ENCODE peak calls at places on chromosomes 4 and X, in nine cellular contexts. One of them, this sample, is unnamed.

GRCh38 chrX:154541589-154541895 is 5.1 kb downstream of the G6PD start:
- DNase-seq in iris pigment epithelial cell: no peak
- DNase-seq in GM12878: no peak
- DNase-seq in activated CD4-positive, alpha-beta T cell treated with anti-CD3 and anti-CD28 coated beads, Interleukin-2, amount 10 ng/mL, durations not matched to agents 7 days and 5 days: no peak
- DNase-seq in posterior cingulate gyrus: no peak
- DNase-seq in cardiac muscle cell: no peak
- DNase-seq in neural crest cell: no peak
- DNase-seq in stimulated activated naive B cell treated with anti-CD40 and anti-IgM and Interleukin-4, amounts not matched to agents 10 μg/mL and 1 μg/mL and 100 μg/mL, for 72 hours: no peak
- DNase-seq in EH: no peak
- DNase-seq in this sample: no peak

GRCh38 chrX:114532093-114532805 is 51.6 kb upstream of the HTR2C start:
- DNase-seq in iris pigment epithelial cell: no peak
- DNase-seq in GM12878: no peak
- DNase-seq in activated CD4-positive, alpha-beta T cell treated with anti-CD3 and anti-CD28 coated beads, Interleukin-2, amount 10 ng/mL, durations not matched to agents 7 days and 5 days: no peak
- DNase-seq in posterior cingulate gyrus: no peak
- DNase-seq in cardiac muscle cell: no peak
- DNase-seq in neural crest cell: no peak
- DNase-seq in stimulated activated naive B cell treated with anti-CD40 and anti-IgM and Interleukin-4, amounts not matched to agents 10 μg/mL and 1 μg/mL and 100 μg/mL, for 72 hours: no peak
- DNase-seq in EH: no peak
- DNase-seq in this sample: peak

GRCh38 chr4:124948976-124949597 is 236.6 kb upstream of the ANKRD50 start:
- DNase-seq in iris pigment epithelial cell: peak
- DNase-seq in GM12878: no peak
- DNase-seq in activated CD4-positive, alpha-beta T cell treated with anti-CD3 and anti-CD28 coated beads, Interleukin-2, amount 10 ng/mL, durations not matched to agents 7 days and 5 days: no peak
- DNase-seq in posterior cingulate gyrus: no peak
- DNase-seq in cardiac muscle cell: no peak
- DNase-seq in neural crest cell: no peak
- DNase-seq in stimulated activated naive B cell treated with anti-CD40 and anti-IgM and Interleukin-4, amounts not matched to agents 10 μg/mL and 1 μg/mL and 100 μg/mL, for 72 hours: no peak
- DNase-seq in EH: peak
- DNase-seq in this sample: peak

GRCh38 chr4:186104114-186104894 is at the start of gene FAM149A:
- DNase-seq in iris pigment epithelial cell: peak
- DNase-seq in GM12878: no peak
- DNase-seq in activated CD4-positive, alpha-beta T cell treated with anti-CD3 and anti-CD28 coated beads, Interleukin-2, amount 10 ng/mL, durations not matched to agents 7 days and 5 days: peak
- DNase-seq in posterior cingulate gyrus: no peak
- DNase-seq in cardiac muscle cell: peak
- DNase-seq in neural crest cell: no peak
- DNase-seq in stimulated activated naive B cell treated with anti-CD40 and anti-IgM and Interleukin-4, amounts not matched to agents 10 μg/mL and 1 μg/mL and 100 μg/mL, for 72 hours: peak
- DNase-seq in EH: no peak
- DNase-seq in this sample: no peak

GRCh38 chr4:7161721-7162214 is 30.6 kb upstream of the SORCS2 start:
- DNase-seq in iris pigment epithelial cell: peak
- DNase-seq in GM12878: no peak
- DNase-seq in activated CD4-positive, alpha-beta T cell treated with anti-CD3 and anti-CD28 coated beads, Interleukin-2, amount 10 ng/mL, durations not matched to agents 7 days and 5 days: no peak
- DNase-seq in posterior cingulate gyrus: no peak
- DNase-seq in cardiac muscle cell: no peak
- DNase-seq in neural crest cell: no peak
- DNase-seq in stimulated activated naive B cell treated with anti-CD40 and anti-IgM and Interleukin-4, amounts not matched to agents 10 μg/mL and 1 μg/mL and 100 μg/mL, for 72 hours: no peak
- DNase-seq in EH: peak
- DNase-seq in this sample: no peak

GRCh38 chrX:57771689-57772088 is 91.6 kb upstream of the NLRP2B start:
- DNase-seq in iris pigment epithelial cell: no peak
- DNase-seq in GM12878: no peak
- DNase-seq in activated CD4-positive, alpha-beta T cell treated with anti-CD3 and anti-CD28 coated beads, Interleukin-2, amount 10 ng/mL, durations not matched to agents 7 days and 5 days: no peak
- DNase-seq in posterior cingulate gyrus: no peak
- DNase-seq in cardiac muscle cell: no peak
- DNase-seq in neural crest cell: no peak
- DNase-seq in stimulated activated naive B cell treated with anti-CD40 and anti-IgM and Interleukin-4, amounts not matched to agents 10 μg/mL and 1 μg/mL and 100 μg/mL, for 72 hours: no peak
- DNase-seq in EH: no peak
- DNase-seq in this sample: no peak

GRCh38 chr4:106809083-106809482 is 227.0 kb downstream of the DKK2 start:
- DNase-seq in iris pigment epithelial cell: peak
- DNase-seq in GM12878: no peak
- DNase-seq in activated CD4-positive, alpha-beta T cell treated with anti-CD3 and anti-CD28 coated beads, Interleukin-2, amount 10 ng/mL, durations not matched to agents 7 days and 5 days: no peak
- DNase-seq in posterior cingulate gyrus: no peak
- DNase-seq in cardiac muscle cell: peak
- DNase-seq in neural crest cell: no peak
- DNase-seq in stimulated activated naive B cell treated with anti-CD40 and anti-IgM and Interleukin-4, amounts not matched to agents 10 μg/mL and 1 μg/mL and 100 μg/mL, for 72 hours: no peak
- DNase-seq in EH: peak
- DNase-seq in this sample: peak

GRCh38 chr4:35836591-35836990 is 407.7 kb downstream of the ARAP2 start:
- DNase-seq in iris pigment epithelial cell: no peak
- DNase-seq in GM12878: no peak
- DNase-seq in activated CD4-positive, alpha-beta T cell treated with anti-CD3 and anti-CD28 coated beads, Interleukin-2, amount 10 ng/mL, durations not matched to agents 7 days and 5 days: no peak
- DNase-seq in posterior cingulate gyrus: no peak
- DNase-seq in cardiac muscle cell: no peak
- DNase-seq in neural crest cell: no peak
- DNase-seq in stimulated activated naive B cell treated with anti-CD40 and anti-IgM and Interleukin-4, amounts not matched to agents 10 μg/mL and 1 μg/mL and 100 μg/mL, for 72 hours: no peak
- DNase-seq in EH: no peak
- DNase-seq in this sample: no peak

GRCh38 chrX:151488677-151489076 is 74.8 kb upstream of the PASD1 start:
- DNase-seq in iris pigment epithelial cell: no peak
- DNase-seq in GM12878: no peak
- DNase-seq in activated CD4-positive, alpha-beta T cell treated with anti-CD3 and anti-CD28 coated beads, Interleukin-2, amount 10 ng/mL, durations not matched to agents 7 days and 5 days: peak
- DNase-seq in posterior cingulate gyrus: no peak
- DNase-seq in cardiac muscle cell: peak
- DNase-seq in neural crest cell: no peak
- DNase-seq in stimulated activated naive B cell treated with anti-CD40 and anti-IgM and Interleukin-4, amounts not matched to agents 10 μg/mL and 1 μg/mL and 100 μg/mL, for 72 hours: no peak
- DNase-seq in EH: peak
- DNase-seq in this sample: peak

GRCh38 chr4:186765673-186766546 is 42.3 kb upstream of the FAT1 start:
- DNase-seq in iris pigment epithelial cell: no peak
- DNase-seq in GM12878: no peak
- DNase-seq in activated CD4-positive, alpha-beta T cell treated with anti-CD3 and anti-CD28 coated beads, Interleukin-2, amount 10 ng/mL, durations not matched to agents 7 days and 5 days: no peak
- DNase-seq in posterior cingulate gyrus: no peak
- DNase-seq in cardiac muscle cell: peak
- DNase-seq in neural crest cell: no peak
- DNase-seq in stimulated activated naive B cell treated with anti-CD40 and anti-IgM and Interleukin-4, amounts not matched to agents 10 μg/mL and 1 μg/mL and 100 μg/mL, for 72 hours: no peak
- DNase-seq in EH: no peak
- DNase-seq in this sample: no peak

GRCh38 chr4:12110607-12111006 is 681.9 kb upstream of the HS3ST1 start:
- DNase-seq in iris pigment epithelial cell: no peak
- DNase-seq in GM12878: no peak
- DNase-seq in activated CD4-positive, alpha-beta T cell treated with anti-CD3 and anti-CD28 coated beads, Interleukin-2, amount 10 ng/mL, durations not matched to agents 7 days and 5 days: no peak
- DNase-seq in posterior cingulate gyrus: no peak
- DNase-seq in cardiac muscle cell: no peak
- DNase-seq in neural crest cell: no peak
- DNase-seq in stimulated activated naive B cell treated with anti-CD40 and anti-IgM and Interleukin-4, amounts not matched to agents 10 μg/mL and 1 μg/mL and 100 μg/mL, for 72 hours: no peak
- DNase-seq in EH: no peak
- DNase-seq in this sample: no peak

GRCh38 chr4:108143515-108143914 is 25.2 kb downstream of the LEF1 start:
- DNase-seq in iris pigment epithelial cell: no peak
- DNase-seq in GM12878: no peak
- DNase-seq in activated CD4-positive, alpha-beta T cell treated with anti-CD3 and anti-CD28 coated beads, Interleukin-2, amount 10 ng/mL, durations not matched to agents 7 days and 5 days: no peak
- DNase-seq in posterior cingulate gyrus: no peak
- DNase-seq in cardiac muscle cell: no peak
- DNase-seq in neural crest cell: no peak
- DNase-seq in stimulated activated naive B cell treated with anti-CD40 and anti-IgM and Interleukin-4, amounts not matched to agents 10 μg/mL and 1 μg/mL and 100 μg/mL, for 72 hours: no peak
- DNase-seq in EH: no peak
- DNase-seq in this sample: no peak

GRCh38 chr4:168777277-168777965 is 232.6 kb downstream of the CBR4 start:
- DNase-seq in iris pigment epithelial cell: no peak
- DNase-seq in GM12878: no peak
- DNase-seq in activated CD4-positive, alpha-beta T cell treated with anti-CD3 and anti-CD28 coated beads, Interleukin-2, amount 10 ng/mL, durations not matched to agents 7 days and 5 days: no peak
- DNase-seq in posterior cingulate gyrus: no peak
- DNase-seq in cardiac muscle cell: no peak
- DNase-seq in neural crest cell: no peak
- DNase-seq in stimulated activated naive B cell treated with anti-CD40 and anti-IgM and Interleukin-4, amounts not matched to agents 10 μg/mL and 1 μg/mL and 100 μg/mL, for 72 hours: no peak
- DNase-seq in EH: no peak
- DNase-seq in this sample: no peak

GRCh38 chr4:148962539-148963290 is 520.5 kb upstream of the NR3C2 start:
- DNase-seq in iris pigment epithelial cell: peak
- DNase-seq in GM12878: no peak
- DNase-seq in activated CD4-positive, alpha-beta T cell treated with anti-CD3 and anti-CD28 coated beads, Interleukin-2, amount 10 ng/mL, durations not matched to agents 7 days and 5 days: no peak
- DNase-seq in posterior cingulate gyrus: no peak
- DNase-seq in cardiac muscle cell: no peak
- DNase-seq in neural crest cell: no peak
- DNase-seq in stimulated activated naive B cell treated with anti-CD40 and anti-IgM and Interleukin-4, amounts not matched to agents 10 μg/mL and 1 μg/mL and 100 μg/mL, for 72 hours: no peak
- DNase-seq in EH: peak
- DNase-seq in this sample: peak

GRCh38 chr4:23114538-23114937 is 421.8 kb downstream of the GBA3 start:
- DNase-seq in iris pigment epithelial cell: no peak
- DNase-seq in GM12878: no peak
- DNase-seq in activated CD4-positive, alpha-beta T cell treated with anti-CD3 and anti-CD28 coated beads, Interleukin-2, amount 10 ng/mL, durations not matched to agents 7 days and 5 days: no peak
- DNase-seq in posterior cingulate gyrus: no peak
- DNase-seq in cardiac muscle cell: no peak
- DNase-seq in neural crest cell: no peak
- DNase-seq in stimulated activated naive B cell treated with anti-CD40 and anti-IgM and Interleukin-4, amounts not matched to agents 10 μg/mL and 1 μg/mL and 100 μg/mL, for 72 hours: no peak
- DNase-seq in EH: no peak
- DNase-seq in this sample: no peak

GRCh38 chrX:133699023-133699728 is 283.9 kb upstream of the GPC4 start:
- DNase-seq in iris pigment epithelial cell: no peak
- DNase-seq in GM12878: no peak
- DNase-seq in activated CD4-positive, alpha-beta T cell treated with anti-CD3 and anti-CD28 coated beads, Interleukin-2, amount 10 ng/mL, durations not matched to agents 7 days and 5 days: no peak
- DNase-seq in posterior cingulate gyrus: no peak
- DNase-seq in cardiac muscle cell: no peak
- DNase-seq in neural crest cell: no peak
- DNase-seq in stimulated activated naive B cell treated with anti-CD40 and anti-IgM and Interleukin-4, amounts not matched to agents 10 μg/mL and 1 μg/mL and 100 μg/mL, for 72 hours: no peak
- DNase-seq in EH: no peak
- DNase-seq in this sample: no peak

GRCh38 chr4:56909083-56909981 is 1.6 kb downstream of the REST start:
- DNase-seq in iris pigment epithelial cell: peak
- DNase-seq in GM12878: no peak
- DNase-seq in activated CD4-positive, alpha-beta T cell treated with anti-CD3 and anti-CD28 coated beads, Interleukin-2, amount 10 ng/mL, durations not matched to agents 7 days and 5 days: peak
- DNase-seq in posterior cingulate gyrus: peak
- DNase-seq in cardiac muscle cell: peak
- DNase-seq in neural crest cell: peak
- DNase-seq in stimulated activated naive B cell treated with anti-CD40 and anti-IgM and Interleukin-4, amounts not matched to agents 10 μg/mL and 1 μg/mL and 100 μg/mL, for 72 hours: no peak
- DNase-seq in EH: peak
- DNase-seq in this sample: peak

GRCh38 chr4:169756971-169757574 is 671 bp downstream of the HPF1 start:
- DNase-seq in iris pigment epithelial cell: peak
- DNase-seq in GM12878: no peak
- DNase-seq in activated CD4-positive, alpha-beta T cell treated with anti-CD3 and anti-CD28 coated beads, Interleukin-2, amount 10 ng/mL, durations not matched to agents 7 days and 5 days: no peak
- DNase-seq in posterior cingulate gyrus: no peak
- DNase-seq in cardiac muscle cell: no peak
- DNase-seq in neural crest cell: no peak
- DNase-seq in stimulated activated naive B cell treated with anti-CD40 and anti-IgM and Interleukin-4, amounts not matched to agents 10 μg/mL and 1 μg/mL and 100 μg/mL, for 72 hours: no peak
- DNase-seq in EH: peak
- DNase-seq in this sample: no peak

GRCh38 chrX:2863646-2864045 is 34.9 kb downstream of the GYG2 start:
- DNase-seq in iris pigment epithelial cell: peak
- DNase-seq in GM12878: no peak
- DNase-seq in activated CD4-positive, alpha-beta T cell treated with anti-CD3 and anti-CD28 coated beads, Interleukin-2, amount 10 ng/mL, durations not matched to agents 7 days and 5 days: no peak
- DNase-seq in posterior cingulate gyrus: no peak
- DNase-seq in cardiac muscle cell: peak
- DNase-seq in neural crest cell: no peak
- DNase-seq in stimulated activated naive B cell treated with anti-CD40 and anti-IgM and Interleukin-4, amounts not matched to agents 10 μg/mL and 1 μg/mL and 100 μg/mL, for 72 hours: no peak
- DNase-seq in EH: peak
- DNase-seq in this sample: no peak

GRCh38 chr4:104829761-104830160 is 316.9 kb upstream of the TET2 start:
- DNase-seq in iris pigment epithelial cell: no peak
- DNase-seq in GM12878: no peak
- DNase-seq in activated CD4-positive, alpha-beta T cell treated with anti-CD3 and anti-CD28 coated beads, Interleukin-2, amount 10 ng/mL, durations not matched to agents 7 days and 5 days: no peak
- DNase-seq in posterior cingulate gyrus: no peak
- DNase-seq in cardiac muscle cell: no peak
- DNase-seq in neural crest cell: no peak
- DNase-seq in stimulated activated naive B cell treated with anti-CD40 and anti-IgM and Interleukin-4, amounts not matched to agents 10 μg/mL and 1 μg/mL and 100 μg/mL, for 72 hours: no peak
- DNase-seq in EH: no peak
- DNase-seq in this sample: no peak

GRCh38 chr4:181376058-181376457 is 867.1 kb upstream of the TENM3 start:
- DNase-seq in iris pigment epithelial cell: no peak
- DNase-seq in GM12878: no peak
- DNase-seq in activated CD4-positive, alpha-beta T cell treated with anti-CD3 and anti-CD28 coated beads, Interleukin-2, amount 10 ng/mL, durations not matched to agents 7 days and 5 days: no peak
- DNase-seq in posterior cingulate gyrus: no peak
- DNase-seq in cardiac muscle cell: no peak
- DNase-seq in neural crest cell: no peak
- DNase-seq in stimulated activated naive B cell treated with anti-CD40 and anti-IgM and Interleukin-4, amounts not matched to agents 10 μg/mL and 1 μg/mL and 100 μg/mL, for 72 hours: no peak
- DNase-seq in EH: no peak
- DNase-seq in this sample: no peak

GRCh38 chr4:39312821-39313220 is 53.3 kb downstream of the RFC1 start:
- DNase-seq in iris pigment epithelial cell: no peak
- DNase-seq in GM12878: no peak
- DNase-seq in activated CD4-positive, alpha-beta T cell treated with anti-CD3 and anti-CD28 coated beads, Interleukin-2, amount 10 ng/mL, durations not matched to agents 7 days and 5 days: no peak
- DNase-seq in posterior cingulate gyrus: no peak
- DNase-seq in cardiac muscle cell: no peak
- DNase-seq in neural crest cell: no peak
- DNase-seq in stimulated activated naive B cell treated with anti-CD40 and anti-IgM and Interleukin-4, amounts not matched to agents 10 μg/mL and 1 μg/mL and 100 μg/mL, for 72 hours: no peak
- DNase-seq in EH: no peak
- DNase-seq in this sample: no peak

GRCh38 chr4:156686120-156686519 is 285.5 kb downstream of the PDGFC start:
- DNase-seq in iris pigment epithelial cell: peak
- DNase-seq in GM12878: no peak
- DNase-seq in activated CD4-positive, alpha-beta T cell treated with anti-CD3 and anti-CD28 coated beads, Interleukin-2, amount 10 ng/mL, durations not matched to agents 7 days and 5 days: no peak
- DNase-seq in posterior cingulate gyrus: no peak
- DNase-seq in cardiac muscle cell: no peak
- DNase-seq in neural crest cell: no peak
- DNase-seq in stimulated activated naive B cell treated with anti-CD40 and anti-IgM and Interleukin-4, amounts not matched to agents 10 μg/mL and 1 μg/mL and 100 μg/mL, for 72 hours: no peak
- DNase-seq in EH: peak
- DNase-seq in this sample: no peak

GRCh38 chrX:115311666-115312065 is 22.2 kb downstream of the LUZP4 start:
- DNase-seq in iris pigment epithelial cell: no peak
- DNase-seq in GM12878: no peak
- DNase-seq in activated CD4-positive, alpha-beta T cell treated with anti-CD3 and anti-CD28 coated beads, Interleukin-2, amount 10 ng/mL, durations not matched to agents 7 days and 5 days: no peak
- DNase-seq in posterior cingulate gyrus: no peak
- DNase-seq in cardiac muscle cell: peak
- DNase-seq in neural crest cell: peak
- DNase-seq in stimulated activated naive B cell treated with anti-CD40 and anti-IgM and Interleukin-4, amounts not matched to agents 10 μg/mL and 1 μg/mL and 100 μg/mL, for 72 hours: no peak
- DNase-seq in EH: no peak
- DNase-seq in this sample: no peak

GRCh38 chrX:41300758-41301437 is 33.1 kb upstream of the DDX3X start:
- DNase-seq in iris pigment epithelial cell: peak
- DNase-seq in GM12878: no peak
- DNase-seq in activated CD4-positive, alpha-beta T cell treated with anti-CD3 and anti-CD28 coated beads, Interleukin-2, amount 10 ng/mL, durations not matched to agents 7 days and 5 days: no peak
- DNase-seq in posterior cingulate gyrus: no peak
- DNase-seq in cardiac muscle cell: no peak
- DNase-seq in neural crest cell: no peak
- DNase-seq in stimulated activated naive B cell treated with anti-CD40 and anti-IgM and Interleukin-4, amounts not matched to agents 10 μg/mL and 1 μg/mL and 100 μg/mL, for 72 hours: no peak
- DNase-seq in EH: peak
- DNase-seq in this sample: no peak

GRCh38 chr4:6746721-6747689 is 31.0 kb downstream of the BLOC1S4 start:
- DNase-seq in iris pigment epithelial cell: no peak
- DNase-seq in GM12878: no peak
- DNase-seq in activated CD4-positive, alpha-beta T cell treated with anti-CD3 and anti-CD28 coated beads, Interleukin-2, amount 10 ng/mL, durations not matched to agents 7 days and 5 days: no peak
- DNase-seq in posterior cingulate gyrus: no peak
- DNase-seq in cardiac muscle cell: no peak
- DNase-seq in neural crest cell: no peak
- DNase-seq in stimulated activated naive B cell treated with anti-CD40 and anti-IgM and Interleukin-4, amounts not matched to agents 10 μg/mL and 1 μg/mL and 100 μg/mL, for 72 hours: no peak
- DNase-seq in EH: no peak
- DNase-seq in this sample: peak

GRCh38 chrX:8907678-8908077 is 106.5 kb upstream of the FAM9A start:
- DNase-seq in iris pigment epithelial cell: no peak
- DNase-seq in GM12878: no peak
- DNase-seq in activated CD4-positive, alpha-beta T cell treated with anti-CD3 and anti-CD28 coated beads, Interleukin-2, amount 10 ng/mL, durations not matched to agents 7 days and 5 days: no peak
- DNase-seq in posterior cingulate gyrus: no peak
- DNase-seq in cardiac muscle cell: no peak
- DNase-seq in neural crest cell: no peak
- DNase-seq in stimulated activated naive B cell treated with anti-CD40 and anti-IgM and Interleukin-4, amounts not matched to agents 10 μg/mL and 1 μg/mL and 100 μg/mL, for 72 hours: no peak
- DNase-seq in EH: no peak
- DNase-seq in this sample: no peak

GRCh38 chrX:100911731-100912130 is 17.0 kb downstream of the XKRX start:
- DNase-seq in iris pigment epithelial cell: peak
- DNase-seq in GM12878: no peak
- DNase-seq in activated CD4-positive, alpha-beta T cell treated with anti-CD3 and anti-CD28 coated beads, Interleukin-2, amount 10 ng/mL, durations not matched to agents 7 days and 5 days: no peak
- DNase-seq in posterior cingulate gyrus: no peak
- DNase-seq in cardiac muscle cell: no peak
- DNase-seq in neural crest cell: no peak
- DNase-seq in stimulated activated naive B cell treated with anti-CD40 and anti-IgM and Interleukin-4, amounts not matched to agents 10 μg/mL and 1 μg/mL and 100 μg/mL, for 72 hours: no peak
- DNase-seq in EH: peak
- DNase-seq in this sample: no peak

GRCh38 chr4:8095956-8096689 is 62.5 kb downstream of the ABLIM2 start:
- DNase-seq in iris pigment epithelial cell: no peak
- DNase-seq in GM12878: no peak
- DNase-seq in activated CD4-positive, alpha-beta T cell treated with anti-CD3 and anti-CD28 coated beads, Interleukin-2, amount 10 ng/mL, durations not matched to agents 7 days and 5 days: no peak
- DNase-seq in posterior cingulate gyrus: no peak
- DNase-seq in cardiac muscle cell: no peak
- DNase-seq in neural crest cell: no peak
- DNase-seq in stimulated activated naive B cell treated with anti-CD40 and anti-IgM and Interleukin-4, amounts not matched to agents 10 μg/mL and 1 μg/mL and 100 μg/mL, for 72 hours: no peak
- DNase-seq in EH: no peak
- DNase-seq in this sample: no peak

GRCh38 chrX:46683023-46683422 is 75.9 kb downstream of the SLC9A7 start:
- DNase-seq in iris pigment epithelial cell: peak
- DNase-seq in GM12878: no peak
- DNase-seq in activated CD4-positive, alpha-beta T cell treated with anti-CD3 and anti-CD28 coated beads, Interleukin-2, amount 10 ng/mL, durations not matched to agents 7 days and 5 days: no peak
- DNase-seq in posterior cingulate gyrus: no peak
- DNase-seq in cardiac muscle cell: no peak
- DNase-seq in neural crest cell: no peak
- DNase-seq in stimulated activated naive B cell treated with anti-CD40 and anti-IgM and Interleukin-4, amounts not matched to agents 10 μg/mL and 1 μg/mL and 100 μg/mL, for 72 hours: no peak
- DNase-seq in EH: peak
- DNase-seq in this sample: no peak

GRCh38 chrX:72100824-72101351 is 30.8 kb downstream of the RTL5 start:
- DNase-seq in iris pigment epithelial cell: no peak
- DNase-seq in GM12878: peak
- DNase-seq in activated CD4-positive, alpha-beta T cell treated with anti-CD3 and anti-CD28 coated beads, Interleukin-2, amount 10 ng/mL, durations not matched to agents 7 days and 5 days: peak
- DNase-seq in posterior cingulate gyrus: no peak
- DNase-seq in cardiac muscle cell: no peak
- DNase-seq in neural crest cell: no peak
- DNase-seq in stimulated activated naive B cell treated with anti-CD40 and anti-IgM and Interleukin-4, amounts not matched to agents 10 μg/mL and 1 μg/mL and 100 μg/mL, for 72 hours: peak
- DNase-seq in EH: no peak
- DNase-seq in this sample: no peak

This sample was measured in H4.